ENCODE peak calls at places on chromosome 10, in seven cellular contexts. H is osteoblast, X is A673, N is fibroblast of lung, B is keratinocyte, Q is adrenal gland, W is dorsolateral prefrontal cortex. I is an unnamed sample.

GRCh38 chr10:33968983-33969382 is 634.5 kb upstream of the NRP1 start:
- DNase-seq in H (no peak), X (no peak), N (no peak), B (no peak), Q (no peak), W (no peak), I (no peak)

GRCh38 chr10:22713853-22714523 is 390 bp downstream of the PIP4K2A start:
- DNase-seq in H (peak; percentile 88), X (peak; percentile 22), N (no peak), B (no peak), Q (peak; percentile 29), W (no peak), I (peak; percentile 33)

GRCh38 chr10:26534384-26534783 is 96.2 kb downstream of the APBB1IP start:
- DNase-seq in H (no peak), X (no peak), N (no peak), B (no peak), Q (no peak), W (no peak), I (no peak)

GRCh38 chr10:87093461-87094372 is 926 bp downstream of the GLUD1 start:
- DNase-seq in H (peak; percentile 87), X (peak; percentile 57), N (peak; percentile 43), B (no peak), Q (peak; percentile 80), W (peak; percentile 45), I (peak; percentile 63)

GRCh38 chr10:5321273-5321672 is 43.5 kb upstream of the UCN3 start:
- DNase-seq in H (no peak), X (no peak), N (no peak), B (no peak), Q (no peak), W (no peak), I (no peak)

GRCh38 chr10:78656815-78657621 is 411.7 kb upstream of the ZMIZ1 start:
- DNase-seq in H (no peak), X (no peak), N (peak; percentile 38), B (no peak), Q (no peak), W (peak; percentile 66), I (no peak)

GRCh38 chr10:22633528-22633927 is 80.8 kb downstream of the PIP4K2A start:
- DNase-seq in H (no peak), X (no peak), N (no peak), B (no peak), Q (no peak), W (no peak), I (no peak)

GRCh38 chr10:73043766-73044377 is 52.8 kb downstream of the P4HA1 start:
- DNase-seq in H (no peak), X (no peak), N (peak; percentile 8), B (no peak), Q (peak; percentile 13), W (no peak), I (no peak)

GRCh38 chr10:114724295-114724694 is 66.2 kb upstream of the ABLIM1 start:
- DNase-seq in H (no peak), X (no peak), N (no peak), B (no peak), Q (no peak), W (no peak), I (no peak)

GRCh38 chr10:71044720-71045119 is 156.4 kb upstream of the PCBD1 start:
- DNase-seq in H (no peak), X (no peak), N (no peak), B (no peak), Q (no peak), W (no peak), I (no peak)

GRCh38 chr10:49734676-49735075 is 27.4 kb downstream of the OGDHL start:
- DNase-seq in H (no peak), X (no peak), N (no peak), B (peak; percentile 4), Q (no peak), W (no peak), I (no peak)

GRCh38 chr10:34396669-34397068 is 418.4 kb downstream of the PARD3 start:
- DNase-seq in H (no peak), X (peak; percentile 32), N (no peak), B (no peak), Q (no peak), W (no peak), I (no peak)

GRCh38 chr10:30359373-30360206 is 10.5 kb upstream of the MTPAP start:
- DNase-seq in H (peak; percentile 91), X (peak; percentile 72), N (peak; percentile 43), B (peak; percentile 11), Q (peak; percentile 55), W (no peak), I (peak; percentile 41)

GRCh38 chr10:116627386-116627933 is 6.7 kb downstream of the PNLIPRP2 start:
- DNase-seq in H (peak; percentile 52), X (no peak), N (no peak), B (no peak), Q (peak; percentile 53), W (no peak), I (no peak)

GRCh38 chr10:43691503-43691902 is 42.8 kb upstream of the ZNF32 start:
- DNase-seq in H (peak; percentile 92), X (no peak), N (peak; percentile 11), B (no peak), Q (no peak), W (no peak), I (no peak)

GRCh38 chr10:110764378-110764777 is 107.3 kb upstream of the PDCD4 start:
- DNase-seq in H (no peak), X (no peak), N (no peak), B (no peak), Q (no peak), W (no peak), I (peak; percentile 75)

GRCh38 chr10:122521011-122521410 is 39.5 kb upstream of the DMBT1 start:
- DNase-seq in H (peak; percentile 65), X (no peak), N (peak; percentile 39), B (no peak), Q (no peak), W (no peak), I (no peak)

GRCh38 chr10:18713077-18713476 is 53.8 kb downstream of the ARL5B start:
- DNase-seq in H (peak; percentile 88), X (peak; percentile 72), N (peak; percentile 91), B (peak; percentile 71), Q (peak; percentile 37), W (no peak), I (no peak)

GRCh38 chr10:50740351-50740688 is 584 bp downstream of the ASAH2B start:
- DNase-seq in H (no peak), X (peak; percentile 81), N (peak; percentile 68), B (no peak), Q (peak; percentile 37), W (no peak), I (peak; percentile 13)

GRCh38 chr10:690227-691161 is 1.0 kb upstream of the DIP2C start:
- DNase-seq in H (peak; percentile 81), X (no peak), N (no peak), B (no peak), Q (no peak), W (no peak), I (no peak)

GRCh38 chr10:692682-693351 is 3.3 kb upstream of the DIP2C start:
- DNase-seq in H (no peak), X (no peak), N (no peak), B (no peak), Q (no peak), W (no peak), I (no peak)

GRCh38 chr10:695396-695795 is 5.9 kb upstream of the DIP2C start:
- DNase-seq in H (no peak), X (no peak), N (no peak), B (no peak), Q (no peak), W (no peak), I (no peak)

GRCh38 chr10:691216-691615 is 1.7 kb upstream of the DIP2C start:
- DNase-seq in H (no peak), X (no peak), N (no peak), B (no peak), Q (no peak), W (no peak), I (no peak)

GRCh38 chr10:693506-693905 is 4.0 kb upstream of the DIP2C start:
- DNase-seq in H (no peak), X (peak; percentile 29), N (peak; percentile 9), B (peak; percentile 9), Q (no peak), W (no peak), I (no peak)
- H3K27me3 ChIP-seq in H (peaks cover 10% of the 10 kb centered on the region), X (no peaks in the 10 kb centered on the region), N (no peaks in the 10 kb centered on the region), B (no peaks in the 10 kb centered on the region), Q (peaks cover 2% of the 10 kb centered on the region), W (no peaks in the 10 kb centered on the region), I (peaks cover 16% of the 10 kb centered on the region)

DNA sequence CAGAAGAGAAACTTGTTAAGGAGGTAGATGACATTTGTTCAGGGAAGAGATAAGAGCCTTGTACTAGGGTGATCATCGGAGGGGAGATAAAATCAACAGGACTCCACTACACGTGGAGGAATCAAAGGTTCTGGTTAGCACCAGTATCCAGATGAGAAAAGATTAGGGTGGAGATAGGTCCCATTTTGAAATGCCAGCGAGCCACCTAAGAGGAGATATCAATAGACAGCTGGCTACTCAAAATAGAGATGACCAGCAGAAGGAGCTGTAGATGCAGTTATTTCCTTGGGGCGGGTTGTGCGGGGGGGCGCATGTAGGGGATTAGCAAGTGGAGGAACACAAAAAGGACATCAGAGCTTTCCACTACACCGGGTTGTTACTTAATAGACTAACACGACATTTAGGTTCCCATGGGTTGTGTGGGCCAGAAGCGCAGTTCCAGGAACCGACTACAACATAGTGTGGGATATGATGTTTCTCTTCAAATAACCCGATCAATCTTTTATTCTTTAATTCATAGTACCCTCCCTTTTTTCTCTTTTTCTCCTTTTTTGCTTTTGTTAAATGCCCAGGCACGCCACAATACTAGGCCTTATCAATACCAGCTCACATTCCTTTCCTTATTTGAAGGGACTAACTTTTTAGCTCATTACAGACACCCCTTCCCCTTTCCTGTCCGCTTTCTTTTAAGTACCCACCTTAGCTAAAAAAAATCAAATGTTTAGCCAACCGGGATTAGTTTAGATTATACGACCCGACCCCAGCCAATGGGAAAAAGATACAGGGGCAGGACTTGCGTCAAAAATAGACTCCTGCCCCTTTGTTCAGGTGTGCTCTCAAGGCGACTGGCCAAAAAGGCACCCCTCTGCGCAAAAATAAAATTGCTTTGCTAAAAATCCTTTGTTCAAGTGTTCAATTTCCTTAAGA is 2.0 kb upstream of the KIF11 start:
- DNase-seq in H (peak; percentile 59), X (peak; percentile 70), N (peak; percentile 71), B (no peak), Q (peak; percentile 66), W (peak; percentile 40), I (peak; percentile 39)
- TF ChIP-seq CTCF in H (peak; percentile 49), X (peak; percentile 51), N (peak; percentile 25), B (peak; percentile 11), Q (no peak), W (no peak), I (peak; percentile 11)

DNA sequence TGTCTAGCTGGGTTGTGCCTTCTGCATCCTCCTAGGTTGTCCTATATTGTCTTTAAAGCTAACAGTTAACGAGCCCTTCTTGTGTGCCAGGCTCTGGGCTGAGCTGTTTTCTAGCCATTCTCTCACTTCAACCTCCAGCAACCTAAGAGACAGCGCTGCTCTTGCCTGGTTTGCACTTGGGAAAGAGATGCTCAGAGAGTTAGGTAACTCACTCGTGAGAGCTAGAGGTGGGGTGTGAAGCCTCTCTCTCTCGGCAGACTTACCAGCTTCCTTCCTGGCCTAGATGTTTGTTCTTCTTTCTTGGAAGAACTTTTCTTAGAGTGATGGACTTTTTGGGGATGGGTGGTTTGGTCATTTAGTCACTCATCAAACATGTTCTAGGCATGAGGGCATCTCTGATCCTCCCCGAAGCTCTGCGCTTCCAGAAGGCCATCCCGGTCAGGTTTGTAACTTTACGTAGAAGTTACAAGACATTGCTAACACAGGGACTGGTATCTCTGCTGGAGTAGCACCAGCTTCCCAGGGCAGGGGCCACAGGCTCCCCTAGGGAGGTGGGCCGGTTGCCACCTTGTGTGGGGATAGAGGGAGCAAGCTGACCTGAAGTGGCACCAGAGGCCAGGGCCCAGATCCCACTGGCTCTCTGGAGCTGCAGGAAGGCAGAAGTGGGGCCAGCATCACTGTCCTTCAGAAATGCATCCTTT is 14.3 kb downstream of the TSPAN15 start:
- DNase-seq in H (no peak), X (no peak), N (no peak), B (no peak), Q (no peak), W (no peak), I (no peak)
- H3K27ac ChIP-seq in H (no peak overlapping the region), X (no peak overlapping the region), N (no peak overlapping the region), B (no peak overlapping the region), Q (no peak overlapping the region), W (peak overlapping the region; percentile 22), I (peak overlapping the region; percentile 91)

GRCh38 chr10:96488161-96488935 is 25.4 kb downstream of the TLL2 start:
- DNase-seq in H (no peak), X (no peak), N (no peak), B (no peak), Q (no peak), W (no peak), I (no peak)
- H3K27me3 ChIP-seq in H (peaks cover 3% of the 10 kb centered on the region), X (peaks cover 12% of the 10 kb centered on the region), N (no peaks in the 10 kb centered on the region), B (peaks cover 2% of the 10 kb centered on the region), Q (peaks cover 6% of the 10 kb centered on the region), W (no peaks in the 10 kb centered on the region), I (peaks cover 5% of the 10 kb centered on the region)

I was measured in left ventricle myocardium inferior.